ENCODE peak calls at places on chromosomes 16 and 17, in eight cellular contexts. One of them, this sample, is unnamed.
A peak's percentile ranks its signal among the peaks of the same experiment; 100 is the strongest.

GRCh38 chr17:82860606-82861392 is 21.0 kb upstream of the ZNF750 start:
- DNase-seq in HCT116: no peak
- DNase-seq in cardiac fibroblast: no peak
- DNase-seq in SK-N-SH: no peak
- DNase-seq in AG10803: no peak
- DNase-seq in ascending aorta: no peak
- DNase-seq in neural progenitor cell: no peak
- DNase-seq in ovary: no peak
- DNase-seq in this sample: no peak

GRCh38 chr16:27690604-27691003 is 140.7 kb downstream of the KATNIP start:
- DNase-seq in HCT116: peak; percentile 21
- DNase-seq in cardiac fibroblast: peak; percentile 46
- DNase-seq in SK-N-SH: no peak
- DNase-seq in AG10803: peak; percentile 23
- DNase-seq in ascending aorta: no peak
- DNase-seq in neural progenitor cell: peak; percentile 47
- DNase-seq in ovary: no peak
- DNase-seq in this sample: peak; percentile 23

GRCh38 chr17:75773121-75773807 is 8.3 kb upstream of the GALK1 start:
- DNase-seq in HCT116: no peak
- DNase-seq in cardiac fibroblast: no peak
- DNase-seq in SK-N-SH: peak; percentile 27
- DNase-seq in AG10803: no peak
- DNase-seq in ascending aorta: no peak
- DNase-seq in neural progenitor cell: no peak
- DNase-seq in ovary: peak; percentile 60
- DNase-seq in this sample: no peak

GRCh38 chr17:36849871-36850348 is 87.4 kb upstream of the LHX1 start:
- DNase-seq in HCT116: peak; percentile 51
- DNase-seq in cardiac fibroblast: peak; percentile 72
- DNase-seq in SK-N-SH: no peak
- DNase-seq in AG10803: peak; percentile 52
- DNase-seq in ascending aorta: no peak
- DNase-seq in neural progenitor cell: peak; percentile 40
- DNase-seq in ovary: no peak
- DNase-seq in this sample: peak; percentile 82

GRCh38 chr17:31112001-31112661 is 17.4 kb downstream of the NF1 start:
- DNase-seq in HCT116: no peak
- DNase-seq in cardiac fibroblast: no peak
- DNase-seq in SK-N-SH: no peak
- DNase-seq in AG10803: peak; percentile 33
- DNase-seq in ascending aorta: no peak
- DNase-seq in neural progenitor cell: no peak
- DNase-seq in ovary: no peak
- DNase-seq in this sample: no peak

GRCh38 chr17:1002771-1003555 is 6.0 kb downstream of the TIMM22 start:
- DNase-seq in HCT116: no peak
- DNase-seq in cardiac fibroblast: peak; percentile 48
- DNase-seq in SK-N-SH: no peak
- DNase-seq in AG10803: peak; percentile 77
- DNase-seq in ascending aorta: no peak
- DNase-seq in neural progenitor cell: no peak
- DNase-seq in ovary: no peak
- DNase-seq in this sample: no peak

GRCh38 chr17:43732961-43733360 is 25.6 kb downstream of the SOST start:
- DNase-seq in HCT116: no peak
- DNase-seq in cardiac fibroblast: peak; percentile 47
- DNase-seq in SK-N-SH: no peak
- DNase-seq in AG10803: peak; percentile 95
- DNase-seq in ascending aorta: no peak
- DNase-seq in neural progenitor cell: no peak
- DNase-seq in ovary: no peak
- DNase-seq in this sample: no peak

GRCh38 chr16:76650579-76650978 is 373.4 kb downstream of the CNTNAP4 start:
- DNase-seq in HCT116: no peak
- DNase-seq in cardiac fibroblast: no peak
- DNase-seq in SK-N-SH: no peak
- DNase-seq in AG10803: no peak
- DNase-seq in ascending aorta: no peak
- DNase-seq in neural progenitor cell: no peak
- DNase-seq in ovary: no peak
- DNase-seq in this sample: no peak

GRCh38 chr16:2156025-2156848 is 655 bp downstream of the TRAF7 start:
- DNase-seq in HCT116: no peak
- DNase-seq in cardiac fibroblast: peak; percentile 76
- DNase-seq in SK-N-SH: peak; percentile 58
- DNase-seq in AG10803: peak; percentile 79
- DNase-seq in ascending aorta: no peak
- DNase-seq in neural progenitor cell: peak; percentile 61
- DNase-seq in ovary: peak; percentile 55
- DNase-seq in this sample: peak; percentile 44

GRCh38 chr16:70659546-70659945 is 13.2 kb downstream of the IL34 start:
- DNase-seq in HCT116: no peak
- DNase-seq in cardiac fibroblast: no peak
- DNase-seq in SK-N-SH: peak; percentile 36
- DNase-seq in AG10803: no peak
- DNase-seq in ascending aorta: no peak
- DNase-seq in neural progenitor cell: no peak
- DNase-seq in ovary: no peak
- DNase-seq in this sample: no peak

GRCh38 chr17:67559381-67559966 is 158.3 kb upstream of the NOL11 start:
- DNase-seq in HCT116: no peak
- DNase-seq in cardiac fibroblast: no peak
- DNase-seq in SK-N-SH: no peak
- DNase-seq in AG10803: no peak
- DNase-seq in ascending aorta: no peak
- DNase-seq in neural progenitor cell: no peak
- DNase-seq in ovary: no peak
- DNase-seq in this sample: peak; percentile 68

GRCh38 chr17:57050303-57050702 is 34.7 kb upstream of the AKAP1 start:
- DNase-seq in HCT116: no peak
- DNase-seq in cardiac fibroblast: no peak
- DNase-seq in SK-N-SH: no peak
- DNase-seq in AG10803: no peak
- DNase-seq in ascending aorta: no peak
- DNase-seq in neural progenitor cell: no peak
- DNase-seq in ovary: no peak
- DNase-seq in this sample: no peak

GRCh38 chr16:5971924-5972323 is 874.3 kb upstream of the EEF2KMT start:
- DNase-seq in HCT116: no peak
- DNase-seq in cardiac fibroblast: no peak
- DNase-seq in SK-N-SH: no peak
- DNase-seq in AG10803: no peak
- DNase-seq in ascending aorta: no peak
- DNase-seq in neural progenitor cell: no peak
- DNase-seq in ovary: no peak
- DNase-seq in this sample: no peak

GRCh38 chr16:14302399-14303181 is 231.5 kb downstream of the MRTFB start:
- DNase-seq in HCT116: no peak
- DNase-seq in cardiac fibroblast: no peak
- DNase-seq in SK-N-SH: peak; percentile 85
- DNase-seq in AG10803: no peak
- DNase-seq in ascending aorta: no peak
- DNase-seq in neural progenitor cell: peak; percentile 79
- DNase-seq in ovary: peak; percentile 58
- DNase-seq in this sample: peak; percentile 49

GRCh38 chr16:842061-842476 is 41.5 kb upstream of the GNG13 start:
- DNase-seq in HCT116: no peak
- DNase-seq in cardiac fibroblast: peak; percentile 23
- DNase-seq in SK-N-SH: no peak
- DNase-seq in AG10803: no peak
- DNase-seq in ascending aorta: no peak
- DNase-seq in neural progenitor cell: no peak
- DNase-seq in ovary: no peak
- DNase-seq in this sample: no peak

GRCh38 chr16:14576532-14576931 is 53.5 kb downstream of the PARN start:
- DNase-seq in HCT116: no peak
- DNase-seq in cardiac fibroblast: no peak
- DNase-seq in SK-N-SH: no peak
- DNase-seq in AG10803: no peak
- DNase-seq in ascending aorta: no peak
- DNase-seq in neural progenitor cell: no peak
- DNase-seq in ovary: no peak
- DNase-seq in this sample: no peak

GRCh38 chr17:82703935-82704865 is 5.7 kb upstream of the RAB40B start:
- DNase-seq in HCT116: no peak
- DNase-seq in cardiac fibroblast: no peak
- DNase-seq in SK-N-SH: no peak
- DNase-seq in AG10803: no peak
- DNase-seq in ascending aorta: no peak
- DNase-seq in neural progenitor cell: no peak
- DNase-seq in ovary: no peak
- DNase-seq in this sample: no peak

GRCh38 chr16:81480856-81481821 is 36.5 kb downstream of the CMIP start:
- DNase-seq in HCT116: no peak
- DNase-seq in cardiac fibroblast: peak; percentile 48
- DNase-seq in SK-N-SH: peak; percentile 79
- DNase-seq in AG10803: peak; percentile 50
- DNase-seq in ascending aorta: peak; percentile 49
- DNase-seq in neural progenitor cell: no peak
- DNase-seq in ovary: no peak
- DNase-seq in this sample: peak; percentile 97

GRCh38 chr16:65117701-65118448 is 4.0 kb downstream of the CDH11 start:
- DNase-seq in HCT116: peak; percentile 0
- DNase-seq in cardiac fibroblast: peak; percentile 89
- DNase-seq in SK-N-SH: peak; percentile 65
- DNase-seq in AG10803: peak; percentile 86
- DNase-seq in ascending aorta: no peak
- DNase-seq in neural progenitor cell: peak; percentile 86
- DNase-seq in ovary: peak; percentile 77
- DNase-seq in this sample: peak; percentile 63

GRCh38 chr16:50463581-50464324 is 84.4 kb upstream of the NKD1 start:
- DNase-seq in HCT116: no peak
- DNase-seq in cardiac fibroblast: no peak
- DNase-seq in SK-N-SH: no peak
- DNase-seq in AG10803: no peak
- DNase-seq in ascending aorta: no peak
- DNase-seq in neural progenitor cell: no peak
- DNase-seq in ovary: no peak
- DNase-seq in this sample: no peak

DNA sequence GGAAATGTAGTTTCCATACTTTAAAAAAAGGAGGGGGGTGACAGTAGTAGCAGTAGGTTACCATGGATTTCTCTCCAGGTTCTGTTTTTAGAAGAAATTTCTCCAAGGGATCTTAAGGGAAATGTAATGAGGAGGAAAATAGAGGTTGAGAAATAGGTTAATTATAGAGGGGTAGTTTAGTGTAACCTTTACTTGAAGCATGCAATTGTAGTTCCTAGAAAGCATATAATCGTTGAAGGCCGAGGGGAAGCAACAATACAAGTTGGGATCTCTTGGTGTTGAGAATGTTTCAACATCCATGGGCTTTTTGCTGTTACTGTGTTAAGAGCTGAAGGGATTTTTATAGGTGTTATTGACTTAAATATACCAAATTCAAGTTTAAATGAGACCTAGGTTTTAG is 25.1 kb downstream of the TNRC6A start:
- DNase-seq in HCT116: no peak
- DNase-seq in cardiac fibroblast: no peak
- DNase-seq in SK-N-SH: no peak
- DNase-seq in AG10803: no peak
- DNase-seq in ascending aorta: no peak
- DNase-seq in neural progenitor cell: no peak
- DNase-seq in ovary: no peak
- DNase-seq in this sample: no peak
- H3K4me3 ChIP-seq in HCT116: no peak overlapping the region
- H3K4me3 ChIP-seq in cardiac fibroblast: no peak overlapping the region
- H3K4me3 ChIP-seq in SK-N-SH: no peak overlapping the region
- H3K4me3 ChIP-seq in AG10803: no peak overlapping the region
- H3K4me3 ChIP-seq in ascending aorta: no peak overlapping the region
- H3K4me3 ChIP-seq in neural progenitor cell: no peak overlapping the region
- H3K4me3 ChIP-seq in ovary: no peak overlapping the region
- H3K4me3 ChIP-seq in this sample: no peak overlapping the region

DNA sequence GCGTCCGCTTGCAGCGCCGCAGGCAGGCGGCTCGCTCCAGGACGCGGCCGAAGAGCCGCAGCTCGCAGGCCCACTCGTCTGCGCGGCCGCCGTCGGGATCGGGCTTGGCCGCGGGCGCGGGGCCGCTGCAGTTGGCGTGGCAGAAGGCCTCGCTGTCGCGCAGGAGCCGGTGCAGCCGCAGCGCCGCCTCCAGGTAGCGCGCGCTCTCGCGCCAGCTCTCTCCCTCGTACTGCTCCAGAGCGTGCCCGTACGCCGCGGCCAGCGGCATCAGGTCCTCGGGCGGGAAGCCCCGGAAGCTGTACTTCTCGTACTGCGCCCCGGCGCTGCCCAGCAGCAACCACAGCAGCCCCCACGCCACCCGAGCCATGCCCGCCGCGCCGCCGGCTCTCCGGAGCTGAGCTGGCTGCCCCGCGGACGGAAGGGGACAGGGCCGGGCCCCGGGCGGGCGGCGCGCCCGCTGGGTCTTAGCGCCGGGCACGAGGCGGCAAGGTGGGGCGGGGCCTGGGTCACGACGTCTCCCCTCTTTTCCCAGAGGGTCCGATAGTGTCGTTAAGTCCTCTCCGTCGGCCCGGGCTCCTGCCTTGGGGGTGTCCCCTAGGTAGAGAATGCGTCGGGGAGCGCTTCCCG is at the start of gene P3H4:
- DNase-seq in HCT116: peak; percentile 44
- DNase-seq in cardiac fibroblast: peak; percentile 82
- DNase-seq in SK-N-SH: peak; percentile 94
- DNase-seq in AG10803: peak; percentile 75
- DNase-seq in ascending aorta: no peak
- DNase-seq in neural progenitor cell: peak; percentile 90
- DNase-seq in ovary: peak; percentile 78
- DNase-seq in this sample: peak; percentile 72
- TF ChIP-seq CTCF in HCT116: no peak
- TF ChIP-seq CTCF in cardiac fibroblast: peak; percentile 57
- TF ChIP-seq CTCF in SK-N-SH: peak; percentile 61
- TF ChIP-seq CTCF in AG10803: peak; percentile 55
- TF ChIP-seq CTCF in ascending aorta: peak; percentile 76
- TF ChIP-seq CTCF in neural progenitor cell: peak; percentile 64
- TF ChIP-seq CTCF in ovary: peak; percentile 85
- TF ChIP-seq CTCF in this sample: peak; percentile 75

DNA sequence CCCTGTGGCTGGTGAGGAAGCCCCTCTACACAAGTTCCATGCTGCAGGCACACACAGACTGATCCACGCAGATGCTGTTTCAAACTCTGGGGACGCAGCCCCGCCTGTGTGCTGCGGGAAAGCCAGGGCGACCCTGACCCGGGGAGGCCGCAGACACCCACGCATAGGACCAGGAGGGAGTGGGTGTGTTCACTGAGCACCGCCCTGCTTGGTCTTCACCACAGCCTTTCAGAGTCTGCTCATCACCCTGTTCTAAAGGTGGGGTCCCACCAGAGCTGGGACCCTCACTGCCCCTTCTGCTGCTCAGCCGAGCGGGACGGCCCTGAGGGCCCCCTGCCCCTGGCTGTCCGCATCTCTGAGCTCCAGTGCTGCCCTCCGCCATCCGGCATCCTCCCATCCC is 7.5 kb downstream of the TSPAN10 start:
- DNase-seq in HCT116: no peak
- DNase-seq in cardiac fibroblast: no peak
- DNase-seq in SK-N-SH: no peak
- DNase-seq in AG10803: no peak
- DNase-seq in ascending aorta: no peak
- DNase-seq in neural progenitor cell: no peak
- DNase-seq in ovary: no peak
- DNase-seq in this sample: no peak
- H3K4me3 ChIP-seq in HCT116: no peak overlapping the region
- H3K4me3 ChIP-seq in cardiac fibroblast: no peak overlapping the region
- H3K4me3 ChIP-seq in SK-N-SH: no peak overlapping the region
- H3K4me3 ChIP-seq in AG10803: no peak overlapping the region
- H3K4me3 ChIP-seq in ascending aorta: no peak overlapping the region
- H3K4me3 ChIP-seq in neural progenitor cell: no peak overlapping the region
- H3K4me3 ChIP-seq in ovary: no peak overlapping the region
- H3K4me3 ChIP-seq in this sample: no peak overlapping the region

GRCh38 chr17:80678621-80679020 is 134.0 kb downstream of the RPTOR start:
- DNase-seq in HCT116: no peak
- DNase-seq in cardiac fibroblast: peak; percentile 51
- DNase-seq in SK-N-SH: no peak
- DNase-seq in AG10803: peak; percentile 26
- DNase-seq in ascending aorta: no peak
- DNase-seq in neural progenitor cell: peak; percentile 55
- DNase-seq in ovary: no peak
- DNase-seq in this sample: no peak
- TF ChIP-seq CTCF in HCT116: peak; percentile 3
- TF ChIP-seq CTCF in cardiac fibroblast: peak; percentile 8
- TF ChIP-seq CTCF in SK-N-SH: no peak
- TF ChIP-seq CTCF in AG10803: no peak
- TF ChIP-seq CTCF in ascending aorta: no peak
- TF ChIP-seq CTCF in neural progenitor cell: no peak
- TF ChIP-seq CTCF in ovary: no peak
- TF ChIP-seq CTCF in this sample: no peak